ENCODE peak calls at places on chromosome 21, in nine cellular contexts. G, Q, K, W, T, R, V, I and J are unnamed samples.

GRCh38 chr21:33441489-33442477 is 38.0 kb downstream of the TMEM50B start:
- DNase-seq in G (peak; percentile 97), Q (no peak), K (peak; percentile 60), W (peak; percentile 51), T (peak; percentile 97), R (no peak), V (peak; percentile 62), I (no peak), J (no peak)

GRCh38 chr21:37244506-37245083 is 22.5 kb downstream of the VPS26C start:
- DNase-seq in G (no peak), Q (no peak), K (no peak), W (no peak), T (no peak), R (no peak), V (no peak), I (no peak), J (no peak)

GRCh38 chr21:45639206-45640000 is 4.1 kb upstream of the PCBP3 start:
- DNase-seq in G (no peak), Q (no peak), K (no peak), W (no peak), T (peak; percentile 3), R (no peak), V (no peak), I (no peak), J (no peak)

GRCh38 chr21:45474323-45474950 is 67.8 kb downstream of the SLC19A1 start:
- DNase-seq in G (no peak), Q (no peak), K (no peak), W (no peak), T (no peak), R (no peak), V (no peak), I (no peak), J (no peak)

GRCh38 chr21:41883582-41883981 is 4.4 kb upstream of the PRDM15 start:
- DNase-seq in G (no peak), Q (no peak), K (no peak), W (no peak), T (no peak), R (no peak), V (no peak), I (no peak), J (no peak)

GRCh38 chr21:45386728-45387371 is 18.1 kb upstream of the COL18A1 start:
- DNase-seq in G (peak; percentile 86), Q (no peak), K (peak; percentile 89), W (peak; percentile 87), T (peak; percentile 78), R (peak; percentile 7), V (no peak), I (no peak), J (no peak)

GRCh38 chr21:21898801-21899200 is 900.6 kb downstream of the NCAM2 start:
- DNase-seq in G (no peak), Q (no peak), K (no peak), W (no peak), T (no peak), R (no peak), V (no peak), I (no peak), J (no peak)

GRCh38 chr21:42586406-42586805 is 67.0 kb upstream of the PDE9A start:
- DNase-seq in G (no peak), Q (no peak), K (no peak), W (no peak), T (no peak), R (no peak), V (no peak), I (no peak), J (peak; percentile 65)

GRCh38 chr21:25412090-25412489 is 195.2 kb downstream of the MRPL39 start:
- DNase-seq in G (no peak), Q (no peak), K (no peak), W (no peak), T (no peak), R (no peak), V (no peak), I (no peak), J (no peak)

GRCh38 chr21:45824546-45825208 is 156.9 kb upstream of the COL6A1 start:
- DNase-seq in G (no peak), Q (no peak), K (no peak), W (no peak), T (no peak), R (no peak), V (no peak), I (no peak), J (no peak)

GRCh38 chr21:36330904-36331303 is 10.9 kb downstream of the MORC3 start:
- DNase-seq in G (peak; percentile 46), Q (peak; percentile 62), K (peak; percentile 39), W (no peak), T (peak; percentile 62), R (peak; percentile 55), V (peak; percentile 58), I (peak; percentile 23), J (peak; percentile 50)

GRCh38 chr21:42629856-42630410 is 23.5 kb upstream of the PDE9A start:
- DNase-seq in G (no peak), Q (no peak), K (no peak), W (no peak), T (no peak), R (no peak), V (no peak), I (no peak), J (no peak)

GRCh38 chr21:34836103-34836932 is 167.5 kb downstream of the CLIC6 start:
- DNase-seq in G (peak; percentile 95), Q (no peak), K (peak; percentile 90), W (peak; percentile 99), T (peak; percentile 99), R (peak; percentile 36), V (peak; percentile 25), I (no peak), J (no peak)

GRCh38 chr21:37787456-37787855 is 128.8 kb downstream of the KCNJ6 start:
- DNase-seq in G (peak; percentile 71), Q (no peak), K (peak; percentile 69), W (peak; percentile 76), T (no peak), R (no peak), V (peak; percentile 40), I (no peak), J (no peak)

GRCh38 chr21:37868896-37869295 is 47.4 kb downstream of the KCNJ6 start:
- DNase-seq in G (peak; percentile 70), Q (no peak), K (peak; percentile 51), W (no peak), T (no peak), R (no peak), V (no peak), I (no peak), J (no peak)

GRCh38 chr21:43333301-43334062 is 93.4 kb downstream of the SIK1 start:
- DNase-seq in G (peak; percentile 90), Q (no peak), K (peak; percentile 88), W (peak; percentile 80), T (peak; percentile 71), R (no peak), V (peak; percentile 35), I (no peak), J (no peak)

GRCh38 chr21:34626131-34626530 is 11.2 kb upstream of the RCAN1 start:
- DNase-seq in G (no peak), Q (no peak), K (no peak), W (no peak), T (no peak), R (no peak), V (no peak), I (no peak), J (no peak)

GRCh38 chr21:22791986-22792560 is 1793.9 kb downstream of the NCAM2 start:
- DNase-seq in G (peak; percentile 50), Q (peak; percentile 10), K (peak; percentile 28), W (peak; percentile 6), T (peak; percentile 42), R (no peak), V (peak; percentile 25), I (no peak), J (peak; percentile 32)

GRCh38 chr21:19557488-19557887 is 1153.9 kb upstream of the TMPRSS15 start:
- DNase-seq in G (no peak), Q (no peak), K (no peak), W (no peak), T (no peak), R (no peak), V (no peak), I (no peak), J (peak; percentile 59)

GRCh38 chr21:28938726-28939125 is 54.0 kb downstream of the LTN1 start:
- DNase-seq in G (no peak), Q (no peak), K (no peak), W (no peak), T (no peak), R (no peak), V (no peak), I (no peak), J (no peak)

GRCh38 chr21:17775431-17776126 is 43.6 kb downstream of the C21orf91 start:
- DNase-seq in G (no peak), Q (peak; percentile 58), K (no peak), W (no peak), T (no peak), R (peak; percentile 25), V (no peak), I (no peak), J (no peak)

GRCh38 chr21:36569511-36569910 is 89.6 kb upstream of the CLDN14 start:
- DNase-seq in G (no peak), Q (no peak), K (no peak), W (no peak), T (no peak), R (no peak), V (no peak), I (no peak), J (no peak)

GRCh38 chr21:26171310-26172100 is 935 bp upstream of the APP start:
- DNase-seq in G (no peak), Q (no peak), K (no peak), W (no peak), T (no peak), R (no peak), V (no peak), I (no peak), J (no peak)

GRCh38 chr21:37855568-37856391 is 60.5 kb downstream of the KCNJ6 start:
- DNase-seq in G (peak; percentile 93), Q (no peak), K (peak; percentile 67), W (peak; percentile 66), T (peak; percentile 31), R (no peak), V (no peak), I (no peak), J (no peak)

GRCh38 chr21:45987121-45987711 is 5.6 kb downstream of the COL6A1 start:
- DNase-seq in G (no peak), Q (no peak), K (no peak), W (no peak), T (no peak), R (peak; percentile 11), V (no peak), I (no peak), J (no peak)

GRCh38 chr21:41817877-41818855 is 51.3 kb upstream of the RIPK4 start:
- DNase-seq in G (no peak), Q (no peak), K (no peak), W (no peak), T (no peak), R (no peak), V (no peak), I (no peak), J (no peak)

GRCh38 chr21:38645282-38645681 is 147.0 kb upstream of the ERG start:
- DNase-seq in G (peak; percentile 63), Q (no peak), K (peak; percentile 66), W (peak; percentile 34), T (no peak), R (no peak), V (peak; percentile 21), I (no peak), J (no peak)